ENCODE peak calls at places on chromosomes 12 and 14, in nine cellular contexts. F is NB4; J is activated CD4-positive, CD25-positive, alpha-beta regulatory T cell treated with anti-CD3 and anti-CD28 coated beads, Interleukin-2, amount 50 U/mL, for 72 hours; G is NCI-H2081; C is T-helper 2 cell; V is pons; Q is stimulated activated CD8-positive, alpha-beta memory T cell treated with anti-CD3 and anti-CD28 coated beads, Interleukin-2, amount 100 ng/mL, for 48 hours; A is NCI-H146; B is HTR-8/SVneo. K is an unnamed sample.
A peak's percentile ranks its signal among the peaks of the same experiment; 100 is the strongest.

GRCh38 chr14:104001003-104001402 is 58.7 kb upstream of the RD3L start:
- DNase-seq in F (peak; percentile 32), J (no peak), G (no peak), C (no peak), V (no peak), Q (no peak), A (no peak), B (no peak), K (no peak)

GRCh38 chr12:126899926-126900792 is 1366.8 kb upstream of the TMEM132C start:
- DNase-seq in F (no peak), J (no peak), G (no peak), C (no peak), V (no peak), Q (no peak), A (no peak), B (no peak), K (peak; percentile 54)

GRCh38 chr14:91303091-91303923 is 58.8 kb upstream of the GPR68 start:
- DNase-seq in F (peak; percentile 78), J (peak; percentile 63), G (no peak), C (peak; percentile 59), V (no peak), Q (peak; percentile 91), A (no peak), B (no peak), K (no peak)

GRCh38 chr12:32115404-32116104 is 8.9 kb downstream of the BICD1 start:
- DNase-seq in F (peak; percentile 79), J (no peak), G (no peak), C (no peak), V (peak; percentile 55), Q (no peak), A (no peak), B (peak; percentile 73), K (no peak)

GRCh38 chr12:94650143-94651056 is at the start of gene TMCC3:
- DNase-seq in F (peak; percentile 55), J (no peak), G (peak; percentile 42), C (no peak), V (peak; percentile 75), Q (peak; percentile 3), A (peak; percentile 4), B (peak; percentile 36), K (peak; percentile 42)

GRCh38 chr14:74516451-74517155 is 23.0 kb downstream of the ISCA2 start:
- DNase-seq in F (no peak), J (no peak), G (no peak), C (no peak), V (no peak), Q (no peak), A (no peak), B (peak; percentile 70), K (no peak)

GRCh38 chr12:70733385-70733784 is 96.2 kb upstream of the PTPRB start:
- DNase-seq in F (peak; percentile 65), J (no peak), G (peak; percentile 72), C (no peak), V (peak; percentile 92), Q (no peak), A (peak; percentile 26), B (peak; percentile 69), K (peak; percentile 77)

GRCh38 chr14:28756896-28757570 is 9.6 kb upstream of the FOXG1 start:
- DNase-seq in F (peak; percentile 30), J (no peak), G (no peak), C (no peak), V (peak; percentile 31), Q (no peak), A (no peak), B (no peak), K (no peak)

GRCh38 chr12:75784591-75784990 is 247.0 kb downstream of the PHLDA1 start:
- DNase-seq in F (peak; percentile 51), J (no peak), G (peak; percentile 40), C (no peak), V (peak; percentile 64), Q (no peak), A (peak; percentile 29), B (peak; percentile 12), K (peak; percentile 91)

GRCh38 chr12:76008438-76008837 is 23.1 kb downstream of the PHLDA1 start:
- DNase-seq in F (no peak), J (no peak), G (no peak), C (no peak), V (no peak), Q (no peak), A (no peak), B (no peak), K (no peak)

GRCh38 chr12:87085286-87085685 is 829.1 kb upstream of the MGAT4C start:
- DNase-seq in F (no peak), J (no peak), G (no peak), C (no peak), V (peak; percentile 5), Q (no peak), A (no peak), B (no peak), K (no peak)

GRCh38 chr12:54587315-54587821 is 1.1 kb downstream of the PPP1R1A start:
- DNase-seq in F (no peak), J (no peak), G (no peak), C (no peak), V (peak; percentile 34), Q (no peak), A (no peak), B (no peak), K (no peak)